ENCODE peak calls at places on chromosome 4, in five cellular contexts. K is upper lobe of left lung, S is pancreas, R is esophagus muscularis mucosa, N is hepatocyte. V is an unnamed sample.

GRCh38 chr4:143773998-143774898 is 73.8 kb upstream of the FREM3 start:
- DNase-seq in R (no peak), S (peak; percentile 12), K (no peak), N (peak; percentile 77), V (peak; percentile 42)

GRCh38 chr4:94623507-94623906 is 134.2 kb upstream of the BMPR1B start:
- DNase-seq in R (no peak), S (no peak), N (no peak), K (no peak), V (no peak)

GRCh38 chr4:54230479-54231418 is 1.7 kb downstream of the PDGFRA start:
- DNase-seq in R (no peak), N (peak; percentile 23), K (peak; percentile 80), S (no peak), V (peak; percentile 69)

GRCh38 chr4:72701987-72702819 is 133.2 kb upstream of the ADAMTS3 start:
- DNase-seq in R (no peak), N (peak; percentile 79), S (no peak), K (no peak), V (no peak)

GRCh38 chr4:184400375-184400870 is 73.9 kb downstream of the IRF2 start:
- DNase-seq in N (no peak), R (no peak), K (no peak), S (no peak), V (peak; percentile 34)

GRCh38 chr4:8393593-8394038 is 46.9 kb downstream of the ACOX3 start:
- DNase-seq in R (peak; percentile 93), K (no peak), S (no peak), N (peak; percentile 50), V (no peak)

GRCh38 chr4:169341490-169341889 is 70.7 kb upstream of the SH3RF1 start:
- DNase-seq in K (peak; percentile 1), R (no peak), S (peak; percentile 61), N (no peak), V (no peak)

GRCh38 chr4:20487852-20488251 is 212.4 kb upstream of the PACRGL start:
- DNase-seq in S (no peak), R (no peak), K (no peak), N (no peak), V (no peak)

GRCh38 chr4:40173470-40173875 is 23.4 kb upstream of the RHOH start:
- DNase-seq in S (no peak), R (no peak), K (no peak), N (no peak), V (no peak)

GRCh38 chr4:118381902-118382301 is 29.1 kb upstream of the PRSS12 start:
- DNase-seq in K (no peak), R (no peak), N (no peak), S (no peak), V (no peak)

GRCh38 chr4:174696657-174697056 is 132.4 kb downstream of the GLRA3 start:
- DNase-seq in N (no peak), R (no peak), S (no peak), K (no peak), V (no peak)

GRCh38 chr4:170139764-170140163 is 50.0 kb upstream of the AADAT start:
- DNase-seq in N (no peak), S (no peak), K (no peak), R (no peak), V (no peak)

GRCh38 chr4:37567781-37568180 is 118.4 kb downstream of the RELL1 start:
- DNase-seq in S (no peak), R (peak; percentile 26), K (no peak), N (no peak), V (no peak)

GRCh38 chr4:98899277-98899676 is 29.7 kb downstream of the EIF4E start:
- DNase-seq in N (no peak), R (no peak), S (no peak), K (no peak), V (no peak)

GRCh38 chr4:169080970-169081369 is 70.9 kb upstream of the CBR4 start:
- DNase-seq in R (no peak), K (no peak), S (no peak), N (peak; percentile 36), V (peak; percentile 42)

GRCh38 chr4:98828801-98829200 is 100.1 kb downstream of the EIF4E start:
- DNase-seq in S (no peak), N (no peak), R (no peak), K (no peak), V (no peak)

GRCh38 chr4:158670975-158671664 is 567 bp downstream of the C4orf46 start:
- DNase-seq in S (peak; percentile 76), R (no peak), K (peak; percentile 91), N (peak; percentile 85), V (peak; percentile 67)

GRCh38 chr4:111399523-111400135 is 745.6 kb upstream of the FAM241A start:
- DNase-seq in N (no peak), K (no peak), S (no peak), R (no peak), V (no peak)

GRCh38 chr4:13872145-13872544 is 244.6 kb upstream of the BOD1L1 start:
- DNase-seq in S (no peak), K (no peak), N (peak; percentile 40), R (no peak), V (no peak)

GRCh38 chr4:104966349-104967033 is 180.2 kb upstream of the TET2 start:
- DNase-seq in S (no peak), N (peak; percentile 52), K (no peak), R (no peak), V (no peak)

GRCh38 chr4:169756971-169757574 is 671 bp downstream of the HPF1 start:
- DNase-seq in R (no peak), S (peak; percentile 26), N (no peak), K (no peak), V (no peak)

GRCh38 chr4:12761694-12762093 is 722.4 kb downstream of the RAB28 start:
- DNase-seq in K (no peak), R (no peak), N (no peak), S (no peak), V (no peak)

GRCh38 chr4:25925486-25926201 is 11.6 kb downstream of the SMIM20 start:
- DNase-seq in N (peak; percentile 58), K (no peak), S (no peak), R (no peak), V (no peak)

GRCh38 chr4:41877020-41877796 is 58.0 kb upstream of the TMEM33 start:
- DNase-seq in R (no peak), S (no peak), K (peak; percentile 31), N (no peak), V (no peak)

DNA sequence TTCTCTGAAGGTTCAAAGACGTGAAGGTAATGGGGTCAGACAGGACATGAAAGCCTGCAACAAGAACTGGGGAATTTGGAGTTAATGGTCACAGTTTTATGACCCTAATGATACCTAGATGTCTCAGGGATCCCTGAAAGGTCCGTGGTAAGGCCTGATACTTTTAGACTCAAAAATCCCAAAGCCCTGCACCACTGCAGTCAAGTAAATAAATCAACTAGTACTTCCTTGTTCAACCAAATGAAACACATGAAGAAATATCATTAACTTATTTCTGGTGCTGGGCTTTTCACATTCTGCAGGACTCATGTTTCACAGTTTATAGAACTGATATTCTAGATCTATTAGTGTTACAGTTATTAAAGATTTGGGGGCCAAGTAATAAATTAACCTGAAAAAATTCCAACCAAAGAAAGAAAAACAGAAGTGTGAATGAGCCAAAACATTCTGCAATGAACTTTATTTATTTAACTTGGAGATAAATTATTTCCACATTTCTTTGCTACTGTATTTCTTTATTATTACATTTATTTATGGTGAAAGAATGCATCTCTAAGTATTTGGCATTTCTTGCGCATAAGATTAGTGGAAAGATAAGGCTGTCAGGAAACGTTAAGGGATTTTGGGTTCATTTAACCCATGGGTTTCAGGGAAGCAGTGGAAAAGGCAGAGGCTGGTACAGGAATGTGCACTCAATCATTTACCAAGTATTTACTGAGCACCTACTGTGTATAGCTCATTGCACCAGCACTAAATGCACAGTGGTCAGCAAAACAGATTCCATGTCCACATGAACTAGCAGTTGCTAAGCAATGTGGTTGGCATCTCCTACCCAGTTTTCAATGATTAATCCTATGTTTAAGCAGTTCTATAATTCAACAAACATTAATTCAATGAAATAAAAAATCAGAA is 8.7 kb downstream of the WDFY3 start:
- DNase-seq in K (no peak), S (no peak), R (no peak), N (no peak), V (no peak)
- H3K4me3 ChIP-seq in K (no peak overlapping the region), S (no peak overlapping the region), R (no peak overlapping the region), N (no peak overlapping the region), V (no peak overlapping the region)

DNA sequence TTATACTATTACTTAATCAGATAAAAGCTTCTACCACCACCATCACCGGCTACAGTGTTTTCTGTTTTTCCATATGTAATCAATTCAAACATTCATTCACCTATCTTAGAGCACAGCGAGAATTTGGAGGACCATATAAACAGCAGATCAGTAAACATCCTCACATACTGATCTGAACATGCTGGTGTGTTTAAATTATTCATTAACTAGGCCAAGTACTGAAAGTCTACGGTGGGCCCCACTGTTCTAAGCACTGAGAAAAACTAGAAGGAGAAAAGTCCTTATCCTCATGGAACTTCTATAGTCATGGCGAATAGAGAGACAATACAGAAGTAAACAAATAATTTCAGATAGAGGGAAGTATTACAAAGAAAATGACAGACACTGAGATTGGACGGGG is 176.6 kb downstream of the NR3C2 start:
- DNase-seq in R (no peak), K (no peak), N (peak; percentile 16), S (no peak), V (no peak)
- H3K36me3 ChIP-seq in R (no peaks in the 10 kb centered on the region), K (no peaks in the 10 kb centered on the region), N (no peaks in the 10 kb centered on the region), S (no peaks in the 10 kb centered on the region), V (no peaks in the 10 kb centered on the region)

DNA sequence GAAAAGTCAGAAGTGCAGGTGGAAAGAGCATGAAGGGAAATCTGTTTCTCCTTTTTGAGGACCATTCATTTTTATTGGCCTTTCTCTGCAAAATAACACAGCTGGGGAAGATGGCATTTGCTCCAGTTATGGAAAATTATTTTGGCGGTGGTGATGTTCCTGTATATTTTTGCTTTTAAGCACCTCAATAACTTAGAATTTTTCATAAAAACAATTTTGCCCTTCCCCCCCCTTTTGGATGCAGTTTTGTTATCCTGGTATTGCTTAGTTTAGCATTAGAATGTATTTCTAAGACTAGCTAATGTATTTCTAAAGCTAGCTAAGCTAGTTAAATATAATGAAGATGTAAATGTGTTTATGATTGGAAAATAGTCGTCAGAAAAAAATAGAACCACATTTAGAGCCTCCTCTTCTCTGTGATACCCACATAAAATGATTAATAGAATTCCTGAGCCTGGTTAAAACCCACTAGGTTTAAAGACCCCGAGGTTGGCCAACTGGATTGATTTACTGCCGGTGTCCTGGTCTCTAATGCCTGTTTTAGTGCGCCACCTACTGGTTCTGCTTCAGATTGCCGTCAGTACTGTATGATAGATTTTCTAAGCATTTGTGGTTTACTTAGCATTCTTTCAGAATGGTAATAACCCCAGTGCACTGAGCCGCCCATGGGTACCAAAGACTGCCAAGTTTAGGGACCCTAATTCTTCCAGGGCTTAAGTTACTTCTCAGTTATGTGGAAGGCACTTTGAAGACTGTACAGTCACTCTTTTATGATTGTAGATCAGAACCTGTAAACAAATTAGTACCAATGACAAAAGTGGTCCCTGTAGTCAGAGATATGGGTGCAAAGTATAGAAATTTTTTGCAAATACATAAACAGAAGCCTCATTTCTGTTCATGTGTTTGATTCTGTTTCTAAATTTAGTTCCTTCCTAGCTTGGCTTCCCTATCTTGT is 11.4 kb downstream of the KLF3 start:
- DNase-seq in R (peak; percentile 94), K (no peak), S (peak; percentile 72), N (peak; percentile 90), V (no peak)
- H3K4me3 ChIP-seq in R (no peak overlapping the region), K (peak overlapping the region; percentile 24), S (no peak overlapping the region), N (peak overlapping the region; percentile 2), V (peak overlapping the region; percentile 44)

GRCh38 chr4:766152-766515 is 59.8 kb downstream of the CPLX1 start:
- DNase-seq in S (peak; percentile 14), R (no peak), K (no peak), N (peak; percentile 47), V (no peak)
- H3K36me3 ChIP-seq in S (peaks cover 34% of the 10 kb centered on the region), R (peaks cover 94% of the 10 kb centered on the region), K (peaks cover 11% of the 10 kb centered on the region), N (no peaks in the 10 kb centered on the region), V (no peaks in the 10 kb centered on the region)

V was measured in right lobe of liver.